ENCODE peak calls at places on chromosomes 2 and 18, in six cellular contexts. E, A, P, U, T and V are unnamed samples.

GRCh38 chr2:85584354-85584856 is at the start of gene VAMP5:
- DNase-seq in U (no peak), P (no peak), A (no peak), E (peak; percentile 79), T (peak; percentile 64), V (no peak)

GRCh38 chr18:827093-827677 is 15.1 kb upstream of the YES1 start:
- DNase-seq in T (no peak), E (no peak), P (no peak), U (no peak), A (no peak), V (no peak)

GRCh38 chr2:118834440-118834810 is 13.0 kb downstream of the EN1 start:
- DNase-seq in U (no peak), E (no peak), A (no peak), T (no peak), P (no peak), V (no peak)

GRCh38 chr18:9996104-9996503 is 82.3 kb downstream of the VAPA start:
- DNase-seq in A (no peak), E (no peak), T (no peak), P (no peak), U (no peak), V (no peak)

GRCh38 chr18:23849141-23849540 is 159.9 kb downstream of the LAMA3 start:
- DNase-seq in U (no peak), A (no peak), T (no peak), E (no peak), P (no peak), V (no peak)

GRCh38 chr2:238383743-238384370 is 42.9 kb upstream of the ASB1 start:
- DNase-seq in E (no peak), P (no peak), T (no peak), A (no peak), U (no peak), V (no peak)

GRCh38 chr2:85748039-85748438 is 5.8 kb upstream of the ATOH8 start:
- DNase-seq in A (peak; percentile 52), P (no peak), T (no peak), U (no peak), E (no peak), V (no peak)

GRCh38 chr18:43830905-43831304 is 553.6 kb upstream of the SYT4 start:
- DNase-seq in T (no peak), A (no peak), U (no peak), P (no peak), E (no peak), V (no peak)

GRCh38 chr2:42931147-42931817 is 138.9 kb upstream of the HAAO start:
- DNase-seq in A (no peak), U (no peak), E (peak; percentile 64), T (peak; percentile 78), P (no peak), V (peak; percentile 71)

GRCh38 chr2:240132651-240132980 is 3.5 kb downstream of the COPS9 start:
- DNase-seq in E (no peak), P (no peak), A (no peak), T (no peak), U (no peak), V (no peak)

GRCh38 chr2:127770973-127771735 is 39.8 kb downstream of the WDR33 start:
- DNase-seq in P (no peak), E (peak; percentile 30), U (no peak), A (no peak), T (no peak), V (no peak)

GRCh38 chr2:69645026-69645425 is 1.5 kb upstream of the AAK1 start:
- DNase-seq in T (no peak), U (no peak), P (no peak), E (no peak), A (no peak), V (no peak)

GRCh38 chr18:69758458-69758857 is 189.2 kb downstream of the CD226 start:
- DNase-seq in A (no peak), T (no peak), E (no peak), U (no peak), P (no peak), V (no peak)

GRCh38 chr2:3487931-3488554 is 31.3 kb downstream of the ADI1 start:
- DNase-seq in A (no peak), P (no peak), E (no peak), T (no peak), U (no peak), V (no peak)

GRCh38 chr2:96762529-96763253 is 2.0 kb downstream of the CNNM4 start:
- DNase-seq in P (no peak), A (no peak), T (peak; percentile 61), U (no peak), E (no peak), V (peak; percentile 30)

GRCh38 chr18:76602169-76602568 is 107.1 kb upstream of the ZNF516 start:
- DNase-seq in U (no peak), T (no peak), E (no peak), A (no peak), P (no peak), V (no peak)

GRCh38 chr18:76605341-76605929 is 110.4 kb upstream of the ZNF516 start:
- DNase-seq in E (no peak), P (no peak), A (no peak), T (no peak), U (no peak), V (no peak)

GRCh38 chr18:76610012-76610411 is 115.0 kb upstream of the ZNF516 start:
- DNase-seq in E (no peak), A (no peak), T (no peak), P (no peak), U (no peak), V (no peak)

DNA sequence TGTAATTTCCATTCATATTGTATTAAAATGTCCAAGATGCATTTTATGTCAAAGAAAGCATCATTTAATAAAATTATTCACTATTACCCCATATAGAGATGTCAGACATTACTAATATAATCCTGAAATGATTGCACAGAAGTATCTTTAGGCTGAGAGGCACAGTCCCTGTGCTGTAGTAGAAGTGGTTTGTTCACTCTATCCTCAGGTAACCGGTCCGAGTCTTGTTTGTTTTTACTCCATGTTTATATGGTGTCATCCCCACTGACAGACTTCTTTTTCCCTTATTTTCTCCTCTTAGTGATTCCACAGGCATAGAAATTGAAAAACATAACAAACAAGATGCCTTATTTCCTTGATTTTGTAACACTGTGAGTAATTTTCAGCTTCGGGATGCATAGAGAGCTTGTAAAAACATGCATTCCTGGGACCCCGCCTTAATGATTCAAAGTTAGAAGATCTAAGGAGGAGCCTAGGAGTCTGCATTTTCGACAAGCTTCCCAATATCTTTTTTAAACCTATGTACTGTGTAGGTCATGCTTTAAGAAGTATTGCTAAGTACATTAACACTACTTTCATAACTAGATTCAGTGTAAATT is 109.7 kb upstream of the ZNF516 start:
- DNase-seq in T (no peak), P (no peak), U (no peak), E (no peak), A (no peak), V (no peak)
- TF ChIP-seq ATF3 in T (no peak), P (no peak), U (no peak), E (no peak), A (no peak), V (no peak)

DNA sequence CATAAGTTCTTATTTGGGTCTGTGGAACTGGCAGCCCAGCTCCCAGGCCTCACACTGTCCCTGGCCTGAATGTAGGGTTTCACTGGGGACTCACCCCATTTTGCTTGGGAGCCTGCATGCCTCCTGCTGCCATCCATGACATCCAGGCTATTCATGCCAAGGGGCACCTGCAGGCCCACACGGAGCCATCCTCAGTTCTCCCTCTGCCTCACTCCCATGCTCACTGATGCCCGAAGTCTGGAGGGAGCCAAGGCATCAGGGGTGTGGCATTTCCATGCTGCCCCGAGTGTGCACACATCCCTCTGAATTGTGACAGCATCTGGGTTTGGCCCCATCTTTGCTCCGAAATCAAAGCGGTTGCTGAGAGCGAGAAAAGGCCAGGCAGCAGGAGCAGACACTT is 67.4 kb upstream of the ZNF804A start:
- DNase-seq in P (no peak), U (no peak), T (no peak), E (no peak), A (no peak), V (no peak)
- TF ChIP-seq SP1 in P (no peak), U (no peak), T (no peak), E (no peak), A (no peak), V (no peak)

GRCh38 chr2:40043641-40044040 is 264.6 kb upstream of the THUMPD2 start:
- DNase-seq in A (no peak), T (no peak), U (no peak), P (no peak), E (no peak), V (peak; percentile 15)

GRCh38 chr2:40049782-40050181 is 270.7 kb upstream of the THUMPD2 start:
- DNase-seq in T (no peak), A (no peak), P (no peak), E (no peak), U (no peak), V (no peak)

GRCh38 chr2:40043191-40043590 is 264.1 kb upstream of the THUMPD2 start:
- DNase-seq in E (no peak), T (no peak), U (no peak), P (no peak), A (no peak), V (no peak)

GRCh38 chr2:40048506-40048905 is 269.4 kb upstream of the THUMPD2 start:
- DNase-seq in A (no peak), P (no peak), T (no peak), U (no peak), E (no peak), V (no peak)
- TF ChIP-seq ATF3 in A (no peak), P (no peak), T (no peak), U (no peak), E (no peak), V (no peak)

GRCh38 chr2:174337337-174338154 is 2.8 kb downstream of the SP9 start:
- DNase-seq in U (peak; percentile 51), E (no peak), T (peak; percentile 78), A (no peak), P (no peak), V (peak; percentile 54)

GRCh38 chr2:174335605-174336402 is 1.1 kb downstream of the SP9 start:
- DNase-seq in U (peak; percentile 50), T (peak; percentile 74), P (no peak), A (no peak), E (no peak), V (peak; percentile 75)

GRCh38 chr2:174334781-174335604 is at the start of gene SP9:
- DNase-seq in A (no peak), E (peak; percentile 44), P (no peak), T (peak; percentile 89), U (peak; percentile 96), V (peak; percentile 90)

GRCh38 chr2:174338155-174338495 is 3.4 kb downstream of the SP9 start:
- DNase-seq in U (no peak), E (no peak), T (no peak), A (no peak), P (no peak), V (no peak)

DNA sequence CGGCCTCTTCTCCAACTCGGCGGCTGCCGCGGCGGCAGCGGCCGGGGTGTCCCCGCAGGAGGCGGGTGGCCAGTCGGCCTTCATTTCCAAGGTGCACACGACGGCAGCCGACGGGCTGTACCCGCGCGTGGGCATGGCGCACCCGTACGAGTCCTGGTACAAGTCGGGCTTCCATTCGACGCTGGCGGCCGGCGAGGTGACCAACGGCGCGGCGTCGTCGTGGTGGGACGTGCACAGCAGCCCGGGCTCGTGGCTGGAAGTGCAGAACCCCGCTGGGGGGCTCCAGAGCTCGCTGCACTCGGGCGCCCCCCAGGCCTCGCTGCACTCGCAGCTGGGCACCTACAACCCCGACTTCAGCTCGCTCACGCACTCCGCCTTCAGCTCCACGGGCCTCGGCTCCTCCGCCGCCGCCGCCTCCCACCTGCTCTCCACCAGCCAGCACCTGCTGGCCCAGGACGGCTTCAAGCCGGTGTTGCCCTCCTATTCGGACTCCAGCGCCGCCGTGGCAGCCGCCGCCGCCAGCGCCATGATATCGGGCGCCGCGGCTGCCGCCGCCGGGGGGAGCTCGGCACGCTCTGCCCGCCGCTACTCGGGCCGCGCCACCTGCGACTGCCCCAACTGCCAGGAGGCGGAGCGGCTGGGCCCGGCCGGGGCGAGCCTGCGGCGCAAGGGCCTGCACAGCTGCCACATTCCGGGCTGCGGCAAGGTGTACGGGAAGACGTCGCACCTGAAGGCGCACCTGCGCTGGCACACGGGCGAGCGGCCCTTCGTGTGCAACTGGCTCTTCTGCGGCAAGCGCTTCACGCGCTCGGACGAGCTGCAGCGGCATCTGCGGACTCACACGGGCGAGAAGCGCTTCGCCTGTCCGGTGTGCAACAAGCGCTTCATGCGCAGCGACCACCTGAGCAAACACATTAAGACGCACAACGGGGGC is 1.9 kb downstream of the SP9 start:
- DNase-seq in A (no peak), T (peak; percentile 80), P (peak; percentile 48), E (peak; percentile 38), U (peak; percentile 75), V (peak; percentile 73)
- TF ChIP-seq SP1 in A (no peak), T (no peak), P (no peak), E (no peak), U (no peak), V (no peak)